ENCODE peak calls at places on chromosomes 2 and 18, in four cellular contexts. O is psoas muscle, K is hepatocyte, B is K562. L is an unnamed sample.

GRCh38 chr2:67259581-67260347 is 137.4 kb upstream of the ETAA1 start:
- DNase-seq in B (no peak), K (peak; percentile 33), O (peak; percentile 25), L (no peak)

GRCh38 chr2:88521445-88522070 is 69.1 kb upstream of the FOXI3 start:
- DNase-seq in K (no peak), B (no peak), O (no peak), L (no peak)

GRCh38 chr2:36780231-36780808 is 83.8 kb downstream of the VIT start:
- DNase-seq in O (no peak), B (peak; percentile 58), K (peak; percentile 74), L (no peak)

GRCh38 chr2:232842689-232843088 is 27.4 kb upstream of the SNORC start:
- DNase-seq in O (no peak), K (no peak), B (no peak), L (no peak)

GRCh38 chr2:191845876-191846786 is 757 bp downstream of the CAVIN2 start:
- DNase-seq in O (no peak), B (no peak), K (no peak), L (peak; percentile 78)

GRCh38 chr2:84487298-84487996 is 28.4 kb upstream of the SUCLG1 start:
- DNase-seq in B (no peak), K (no peak), O (no peak), L (no peak)

GRCh38 chr2:126658910-126659613 is 3.1 kb downstream of the GYPC start:
- DNase-seq in K (no peak), B (peak; percentile 45), O (peak; percentile 77), L (no peak)

GRCh38 chr18:79693561-79694205 is 14.1 kb downstream of the CTDP1 start:
- DNase-seq in O (no peak), K (no peak), B (no peak), L (no peak)

GRCh38 chr2:73920577-73921545 is 5.8 kb upstream of the DGUOK start:
- DNase-seq in O (peak; percentile 21), K (peak; percentile 55), B (peak; percentile 89), L (no peak)

GRCh38 chr18:48553236-48553635 is 14.4 kb downstream of the CTIF start:
- DNase-seq in O (no peak), B (no peak), K (no peak), L (no peak)

GRCh38 chr18:62992877-62993365 is 277.6 kb downstream of the PHLPP1 start:
- DNase-seq in K (no peak), O (no peak), B (no peak), L (no peak)

GRCh38 chr2:69291004-69291650 is 95.9 kb downstream of the GFPT1 start:
- DNase-seq in B (no peak), K (no peak), O (no peak), L (no peak)

GRCh38 chr2:150480971-150481830 is 6.3 kb downstream of the RND3 start:
- DNase-seq in O (no peak), K (no peak), B (no peak), L (no peak)

GRCh38 chr18:48829443-48830149 is 121.2 kb downstream of the SMAD7 start:
- DNase-seq in B (no peak), K (peak; percentile 66), O (no peak), L (peak; percentile 29)

GRCh38 chr2:239489481-239489880 is 88.7 kb upstream of the HDAC4 start:
- DNase-seq in K (no peak), B (no peak), O (no peak), L (no peak)

GRCh38 chr2:106866636-106867035 is 19.3 kb downstream of the ST6GAL2 start:
- DNase-seq in B (no peak), K (no peak), O (no peak), L (no peak)

GRCh38 chr2:70962211-70962884 is 16.1 kb upstream of the ANKRD53 start:
- DNase-seq in O (no peak), B (no peak), K (peak; percentile 3), L (peak; percentile 52)

GRCh38 chr18:2997846-2998599 is 14.9 kb downstream of the LPIN2 start:
- DNase-seq in K (no peak), B (no peak), O (no peak), L (no peak)

GRCh38 chr2:104388296-104388695 is 465.6 kb upstream of the POU3F3 start:
- DNase-seq in K (no peak), B (no peak), O (no peak), L (no peak)

GRCh38 chr2:176134978-176135575 is 5.6 kb downstream of the HOXD8 start:
- DNase-seq in O (no peak), K (no peak), B (no peak), L (no peak)

GRCh38 chr2:231965118-231965517 is 3.6 kb downstream of the DIS3L2 start:
- DNase-seq in B (no peak), O (no peak), K (no peak), L (no peak)

GRCh38 chr18:57409650-57410049 is 25.5 kb upstream of the ONECUT2 start:
- DNase-seq in K (no peak), O (no peak), B (no peak), L (no peak)

GRCh38 chr2:206211657-206212255 is 52.1 kb downstream of the EEF1B2 start:
- DNase-seq in K (no peak), O (no peak), B (no peak), L (no peak)

GRCh38 chr2:145984541-145984940 is 1464.6 kb upstream of the ZEB2 start:
- DNase-seq in B (peak; percentile 8), K (peak; percentile 3), O (no peak), L (no peak)

GRCh38 chr2:25794544-25795276 is 83.6 kb downstream of the ASXL2 start:
- DNase-seq in K (no peak), O (no peak), B (no peak), L (no peak)

GRCh38 chr2:95357717-95358280 is 44.7 kb upstream of the FAHD2A start:
- DNase-seq in O (no peak), K (no peak), B (no peak), L (peak; percentile 22)

GRCh38 chr2:84741182-84741822 is 139.6 kb downstream of the TRABD2A start:
- DNase-seq in O (no peak), B (peak; percentile 24), K (peak; percentile 11), L (no peak)

GRCh38 chr2:186518945-186519344 is 32.9 kb downstream of the ZC3H15 start:
- DNase-seq in B (no peak), K (no peak), O (no peak), L (no peak)

GRCh38 chr2:47056374-47056773 is 98.7 kb downstream of the STPG4 start:
- DNase-seq in B (no peak), O (no peak), K (peak; percentile 45), L (no peak)

GRCh38 chr2:46545015-46545839 is 65.9 kb downstream of the TMEM247 start:
- DNase-seq in B (peak; percentile 32), K (no peak), O (no peak), L (no peak)

GRCh38 chr2:143885461-143885860 is 634.5 kb downstream of the ZEB2 start:
- DNase-seq in O (no peak), K (no peak), B (no peak), L (no peak)

GRCh38 chr2:200101862-200102261 is 146.5 kb downstream of the MAIP1 start:
- DNase-seq in K (no peak), O (no peak), B (no peak), L (no peak)

GRCh38 chr2:143704432-143705106 is 575.4 kb downstream of the ARHGAP15 start:
- DNase-seq in O (no peak), B (no peak), K (no peak), L (no peak)

GRCh38 chr18:48887905-48888531 is 62.7 kb downstream of the SMAD7 start:
- DNase-seq in O (no peak), B (no peak), K (no peak), L (no peak)

GRCh38 chr2:180695570-180695969 is 284.8 kb upstream of the UBE2E3 start:
- DNase-seq in K (no peak), B (no peak), O (no peak), L (no peak)

GRCh38 chr2:128775064-128775347 is 456.3 kb upstream of the HS6ST1 start:
- DNase-seq in B (no peak), O (no peak), K (no peak), L (no peak)

GRCh38 chr18:56124186-56124585 is 514.2 kb downstream of the TXNL1 start:
- DNase-seq in B (no peak), K (no peak), O (no peak), L (no peak)

GRCh38 chr2:218130822-218131221 is 5.0 kb downstream of the CXCR2 start:
- DNase-seq in O (no peak), K (no peak), B (no peak), L (no peak)

GRCh38 chr2:157264099-157264498 is 6.6 kb downstream of the GALNT5 start:
- DNase-seq in B (no peak), O (no peak), K (no peak), L (no peak)

GRCh38 chr2:157269060-157269459 is 11.6 kb downstream of the GALNT5 start:
- DNase-seq in K (no peak), O (no peak), B (no peak), L (no peak)

GRCh38 chr2:157265825-157266224 is 8.3 kb downstream of the GALNT5 start:
- DNase-seq in O (no peak), B (no peak), K (no peak), L (no peak)

GRCh38 chr2:157269922-157270321 is 12.4 kb downstream of the GALNT5 start:
- DNase-seq in O (no peak), K (no peak), B (no peak), L (no peak)

GRCh38 chr2:157267476-157267875 is 10.0 kb downstream of the GALNT5 start:
- DNase-seq in O (no peak), B (no peak), K (no peak), L (no peak)
- H3K4me1 ChIP-seq in O (no peaks in the 10 kb centered on the region), B (peaks cover 75% of the 10 kb centered on the region), K (peaks cover 7% of the 10 kb centered on the region), L (no peaks in the 10 kb centered on the region)

GRCh38 chr2:72142743-72143440 is 4.8 kb downstream of the CYP26B1 start:
- DNase-seq in O (peak; percentile 76), B (no peak), K (peak; percentile 86), L (peak; percentile 77)
- H3K4me1 ChIP-seq in O (peaks cover 50% of the 10 kb centered on the region), B (no peaks in the 10 kb centered on the region), K (peaks cover 41% of the 10 kb centered on the region), L (peaks cover 30% of the 10 kb centered on the region)

GRCh38 chr18:10566390-10566789 is 40.6 kb downstream of the NAPG start:
- DNase-seq in O (no peak), K (no peak), B (no peak), L (no peak)

GRCh38 chr18:10562773-10563160 is 36.9 kb downstream of the NAPG start:
- DNase-seq in K (no peak), O (no peak), B (no peak), L (no peak)

GRCh38 chr18:10563886-10564285 is 38.1 kb downstream of the NAPG start:
- DNase-seq in O (no peak), B (no peak), K (no peak), L (no peak)

GRCh38 chr18:10565835-10566234 is 40.0 kb downstream of the NAPG start:
- DNase-seq in K (no peak), O (no peak), B (no peak), L (no peak)

GRCh38 chr18:10564975-10565773 is 39.3 kb downstream of the NAPG start:
- DNase-seq in K (no peak), B (peak; percentile 52), O (no peak), L (no peak)
- H3K4me1 ChIP-seq in K (no peaks in the 10 kb centered on the region), B (peaks cover 18% of the 10 kb centered on the region), O (peaks cover 5% of the 10 kb centered on the region), L (peaks cover 5% of the 10 kb centered on the region)

DNA sequence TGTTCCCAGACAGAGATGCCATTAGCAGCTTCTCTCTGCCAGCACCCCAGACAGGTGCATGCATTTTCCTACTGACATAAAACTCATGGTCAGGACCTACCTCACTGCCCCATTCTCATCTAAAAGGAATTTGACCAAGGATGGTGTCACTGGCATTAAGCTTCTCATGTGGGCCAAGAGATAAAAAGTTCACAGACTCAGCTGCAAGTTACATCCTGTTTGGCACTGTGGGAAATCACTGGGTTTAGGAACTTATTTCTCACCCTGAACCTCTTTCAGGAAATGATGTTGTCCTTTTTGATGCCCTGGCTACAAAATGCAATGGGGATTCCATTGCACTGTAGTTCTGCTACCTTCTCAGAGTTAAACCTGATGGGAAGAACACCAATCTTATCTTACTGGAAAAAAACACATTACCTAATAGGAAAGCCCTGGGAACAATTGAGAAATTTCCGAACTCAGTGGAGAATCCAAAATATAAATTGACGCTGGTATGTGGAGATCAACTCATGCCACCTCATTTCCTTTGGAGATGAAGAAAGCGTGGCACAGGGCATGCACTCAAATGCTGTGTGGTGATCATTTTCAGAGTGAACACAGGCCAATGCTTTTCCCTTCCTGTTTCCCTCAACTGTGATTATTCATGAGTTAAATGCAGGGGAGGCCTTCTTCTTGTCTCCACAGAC is 252.0 kb upstream of the COPS8 start:
- DNase-seq in B (no peak), K (no peak), O (no peak), L (no peak)
- H3K4me1 ChIP-seq in B (no peaks in the 10 kb centered on the region), K (no peaks in the 10 kb centered on the region), O (no peaks in the 10 kb centered on the region), L (no peaks in the 10 kb centered on the region)

L was measured in left lung.